ENCODE peak calls at places on chromosomes 5 and 9, in six cellular contexts. One of them, this sample, is unnamed.
A peak's percentile ranks its signal among the peaks of the same experiment; 100 is the strongest.

GRCh38 chr5:142888469-142889085 is 118.4 kb downstream of the ARHGAP26 start:
- DNase-seq in effector memory CD4-positive, alpha-beta T cell: no peak
- DNase-seq in ascending aorta: no peak
- DNase-seq in endodermal cell: peak; percentile 69
- DNase-seq in adrenal gland: peak; percentile 37
- DNase-seq in cardiac muscle cell: peak; percentile 77
- DNase-seq in this sample: no peak

GRCh38 chr9:94783121-94783664 is 56.7 kb downstream of the AOPEP start:
- DNase-seq in effector memory CD4-positive, alpha-beta T cell: no peak
- DNase-seq in ascending aorta: peak; percentile 91
- DNase-seq in endodermal cell: peak; percentile 85
- DNase-seq in adrenal gland: peak; percentile 91
- DNase-seq in cardiac muscle cell: peak; percentile 90
- DNase-seq in this sample: no peak

GRCh38 chr9:102185371-102185770 is 446.9 kb upstream of the GRIN3A start:
- DNase-seq in effector memory CD4-positive, alpha-beta T cell: no peak
- DNase-seq in ascending aorta: no peak
- DNase-seq in endodermal cell: no peak
- DNase-seq in adrenal gland: peak; percentile 26
- DNase-seq in cardiac muscle cell: no peak
- DNase-seq in this sample: no peak

GRCh38 chr5:101326766-101327165 is 423.7 kb upstream of the ST8SIA4 start:
- DNase-seq in effector memory CD4-positive, alpha-beta T cell: no peak
- DNase-seq in ascending aorta: no peak
- DNase-seq in endodermal cell: no peak
- DNase-seq in adrenal gland: no peak
- DNase-seq in cardiac muscle cell: no peak
- DNase-seq in this sample: no peak

GRCh38 chr9:72627147-72627546 is 105.7 kb downstream of the TMC1 start:
- DNase-seq in effector memory CD4-positive, alpha-beta T cell: no peak
- DNase-seq in ascending aorta: no peak
- DNase-seq in endodermal cell: no peak
- DNase-seq in adrenal gland: no peak
- DNase-seq in cardiac muscle cell: no peak
- DNase-seq in this sample: no peak

GRCh38 chr5:159156839-159157238 is 52.5 kb downstream of the RNF145 start:
- DNase-seq in effector memory CD4-positive, alpha-beta T cell: no peak
- DNase-seq in ascending aorta: no peak
- DNase-seq in endodermal cell: peak; percentile 63
- DNase-seq in adrenal gland: no peak
- DNase-seq in cardiac muscle cell: peak; percentile 83
- DNase-seq in this sample: no peak

GRCh38 chr5:56465757-56466127 is 232.6 kb upstream of the ANKRD55 start:
- DNase-seq in effector memory CD4-positive, alpha-beta T cell: no peak
- DNase-seq in ascending aorta: no peak
- DNase-seq in endodermal cell: no peak
- DNase-seq in adrenal gland: no peak
- DNase-seq in cardiac muscle cell: no peak
- DNase-seq in this sample: no peak

GRCh38 chr5:38994329-38994927 is 79.8 kb downstream of the RICTOR start:
- DNase-seq in effector memory CD4-positive, alpha-beta T cell: no peak
- DNase-seq in ascending aorta: no peak
- DNase-seq in endodermal cell: peak; percentile 66
- DNase-seq in adrenal gland: peak; percentile 28
- DNase-seq in cardiac muscle cell: peak; percentile 78
- DNase-seq in this sample: peak; percentile 37

GRCh38 chr5:124289122-124289521 is 457.3 kb downstream of the ZNF608 start:
- DNase-seq in effector memory CD4-positive, alpha-beta T cell: no peak
- DNase-seq in ascending aorta: no peak
- DNase-seq in endodermal cell: no peak
- DNase-seq in adrenal gland: peak; percentile 28
- DNase-seq in cardiac muscle cell: no peak
- DNase-seq in this sample: no peak

GRCh38 chr9:136697146-136697820 is 10.0 kb upstream of the AGPAT2 start:
- DNase-seq in effector memory CD4-positive, alpha-beta T cell: no peak
- DNase-seq in ascending aorta: no peak
- DNase-seq in endodermal cell: no peak
- DNase-seq in adrenal gland: no peak
- DNase-seq in cardiac muscle cell: no peak
- DNase-seq in this sample: no peak

GRCh38 chr5:176389114-176389768 is 690 bp downstream of the HIGD2A start:
- DNase-seq in effector memory CD4-positive, alpha-beta T cell: no peak
- DNase-seq in ascending aorta: no peak
- DNase-seq in endodermal cell: no peak
- DNase-seq in adrenal gland: no peak
- DNase-seq in cardiac muscle cell: no peak
- DNase-seq in this sample: no peak

GRCh38 chr5:88944751-88945507 is 61.9 kb upstream of the MEF2C start:
- DNase-seq in effector memory CD4-positive, alpha-beta T cell: no peak
- DNase-seq in ascending aorta: no peak
- DNase-seq in endodermal cell: no peak
- DNase-seq in adrenal gland: no peak
- DNase-seq in cardiac muscle cell: peak; percentile 8
- DNase-seq in this sample: no peak

GRCh38 chr5:121478636-121479035 is 373.0 kb upstream of the FTMT start:
- DNase-seq in effector memory CD4-positive, alpha-beta T cell: no peak
- DNase-seq in ascending aorta: no peak
- DNase-seq in endodermal cell: no peak
- DNase-seq in adrenal gland: no peak
- DNase-seq in cardiac muscle cell: no peak
- DNase-seq in this sample: no peak

GRCh38 chr9:137813651-137814415 is 63.7 kb upstream of the CACNA1B start:
- DNase-seq in effector memory CD4-positive, alpha-beta T cell: no peak
- DNase-seq in ascending aorta: no peak
- DNase-seq in endodermal cell: no peak
- DNase-seq in adrenal gland: no peak
- DNase-seq in cardiac muscle cell: no peak
- DNase-seq in this sample: no peak

GRCh38 chr5:135566422-135567416 is 12.1 kb downstream of the CXCL14 start:
- DNase-seq in effector memory CD4-positive, alpha-beta T cell: no peak
- DNase-seq in ascending aorta: no peak
- DNase-seq in endodermal cell: no peak
- DNase-seq in adrenal gland: no peak
- DNase-seq in cardiac muscle cell: no peak
- DNase-seq in this sample: no peak

GRCh38 chr5:138243794-138244193 is 30.6 kb downstream of the GFRA3 start:
- DNase-seq in effector memory CD4-positive, alpha-beta T cell: no peak
- DNase-seq in ascending aorta: no peak
- DNase-seq in endodermal cell: no peak
- DNase-seq in adrenal gland: no peak
- DNase-seq in cardiac muscle cell: peak; percentile 36
- DNase-seq in this sample: no peak

GRCh38 chr9:3177362-3177761 is 333.5 kb upstream of the PUM3 start:
- DNase-seq in effector memory CD4-positive, alpha-beta T cell: no peak
- DNase-seq in ascending aorta: no peak
- DNase-seq in endodermal cell: no peak
- DNase-seq in adrenal gland: no peak
- DNase-seq in cardiac muscle cell: no peak
- DNase-seq in this sample: no peak

GRCh38 chr9:89943728-89944127 is 338.9 kb downstream of the GADD45G start:
- DNase-seq in effector memory CD4-positive, alpha-beta T cell: no peak
- DNase-seq in ascending aorta: no peak
- DNase-seq in endodermal cell: no peak
- DNase-seq in adrenal gland: no peak
- DNase-seq in cardiac muscle cell: no peak
- DNase-seq in this sample: no peak

GRCh38 chr9:135474915-135475314 is 4.7 kb upstream of the PPP1R26 start:
- DNase-seq in effector memory CD4-positive, alpha-beta T cell: no peak
- DNase-seq in ascending aorta: no peak
- DNase-seq in endodermal cell: peak; percentile 89
- DNase-seq in adrenal gland: no peak
- DNase-seq in cardiac muscle cell: peak; percentile 21
- DNase-seq in this sample: no peak

DNA sequence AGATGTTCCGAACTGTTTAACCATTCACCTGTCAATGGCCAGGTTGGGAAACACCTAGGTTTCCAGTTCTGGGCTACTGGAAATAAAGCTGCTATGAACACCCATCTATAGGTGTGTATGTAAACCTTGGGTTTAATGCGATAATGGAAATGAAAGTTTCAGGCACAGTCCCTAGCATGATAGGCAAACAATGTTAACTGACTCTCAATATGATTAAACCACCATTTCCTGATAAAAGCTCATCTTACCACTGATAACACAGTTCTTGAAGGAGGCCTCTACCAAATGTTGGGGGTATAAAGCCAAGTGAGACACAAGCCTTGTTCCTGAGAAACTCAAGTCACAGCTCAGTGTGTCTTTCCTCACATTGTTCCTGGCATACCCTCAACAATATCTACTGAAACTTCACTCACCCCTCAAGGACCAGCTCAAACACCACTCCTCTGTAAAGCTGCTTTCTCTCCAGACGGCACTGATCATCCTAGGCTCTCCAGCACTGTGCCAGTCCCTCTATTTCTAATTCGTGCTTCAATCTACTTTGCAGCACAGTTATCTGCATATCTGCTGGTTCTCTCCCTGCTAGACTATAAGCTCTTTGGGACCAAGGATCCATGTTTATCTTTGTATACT is 15.8 kb downstream of the RAB14 start:
- DNase-seq in effector memory CD4-positive, alpha-beta T cell: no peak
- DNase-seq in ascending aorta: no peak
- DNase-seq in endodermal cell: no peak
- DNase-seq in adrenal gland: no peak
- DNase-seq in cardiac muscle cell: no peak
- DNase-seq in this sample: no peak
- H3K4me3 ChIP-seq in effector memory CD4-positive, alpha-beta T cell: no peak overlapping the region
- H3K4me3 ChIP-seq in ascending aorta: no peak overlapping the region
- H3K4me3 ChIP-seq in endodermal cell: no peak overlapping the region
- H3K4me3 ChIP-seq in adrenal gland: no peak overlapping the region
- H3K4me3 ChIP-seq in cardiac muscle cell: no peak overlapping the region
- H3K4me3 ChIP-seq in this sample: no peak overlapping the region

GRCh38 chr5:77850536-77851228 is 74.5 kb upstream of the TBCA start:
- DNase-seq in effector memory CD4-positive, alpha-beta T cell: no peak
- DNase-seq in ascending aorta: no peak
- DNase-seq in endodermal cell: peak; percentile 75
- DNase-seq in adrenal gland: peak; percentile 33
- DNase-seq in cardiac muscle cell: no peak
- DNase-seq in this sample: no peak
- H3K9me3 ChIP-seq in effector memory CD4-positive, alpha-beta T cell: no peaks in the 10 kb centered on the region
- H3K9me3 ChIP-seq in ascending aorta: no peaks in the 10 kb centered on the region
- H3K9me3 ChIP-seq in endodermal cell: no peaks in the 10 kb centered on the region
- H3K9me3 ChIP-seq in adrenal gland: no peaks in the 10 kb centered on the region
- H3K9me3 ChIP-seq in cardiac muscle cell: no peaks in the 10 kb centered on the region
- H3K9me3 ChIP-seq in this sample: no peaks in the 10 kb centered on the region

GRCh38 chr9:93128715-93129224 is 5.3 kb downstream of the NINJ1 start:
- DNase-seq in effector memory CD4-positive, alpha-beta T cell: no peak
- DNase-seq in ascending aorta: no peak
- DNase-seq in endodermal cell: peak; percentile 31
- DNase-seq in adrenal gland: no peak
- DNase-seq in cardiac muscle cell: no peak
- DNase-seq in this sample: no peak

GRCh38 chr9:93126825-93127368 is 7.2 kb downstream of the NINJ1 start:
- DNase-seq in effector memory CD4-positive, alpha-beta T cell: no peak
- DNase-seq in ascending aorta: peak; percentile 83
- DNase-seq in endodermal cell: peak; percentile 59
- DNase-seq in adrenal gland: peak; percentile 76
- DNase-seq in cardiac muscle cell: peak; percentile 25
- DNase-seq in this sample: no peak

GRCh38 chr9:93129286-93129685 is 4.8 kb downstream of the NINJ1 start:
- DNase-seq in effector memory CD4-positive, alpha-beta T cell: no peak
- DNase-seq in ascending aorta: no peak
- DNase-seq in endodermal cell: peak; percentile 44
- DNase-seq in adrenal gland: peak; percentile 74
- DNase-seq in cardiac muscle cell: no peak
- DNase-seq in this sample: no peak

GRCh38 chr9:93127395-93127911 is 6.6 kb downstream of the NINJ1 start:
- DNase-seq in effector memory CD4-positive, alpha-beta T cell: no peak
- DNase-seq in ascending aorta: peak; percentile 66
- DNase-seq in endodermal cell: peak; percentile 45
- DNase-seq in adrenal gland: peak; percentile 27
- DNase-seq in cardiac muscle cell: peak; percentile 13
- DNase-seq in this sample: no peak

DNA sequence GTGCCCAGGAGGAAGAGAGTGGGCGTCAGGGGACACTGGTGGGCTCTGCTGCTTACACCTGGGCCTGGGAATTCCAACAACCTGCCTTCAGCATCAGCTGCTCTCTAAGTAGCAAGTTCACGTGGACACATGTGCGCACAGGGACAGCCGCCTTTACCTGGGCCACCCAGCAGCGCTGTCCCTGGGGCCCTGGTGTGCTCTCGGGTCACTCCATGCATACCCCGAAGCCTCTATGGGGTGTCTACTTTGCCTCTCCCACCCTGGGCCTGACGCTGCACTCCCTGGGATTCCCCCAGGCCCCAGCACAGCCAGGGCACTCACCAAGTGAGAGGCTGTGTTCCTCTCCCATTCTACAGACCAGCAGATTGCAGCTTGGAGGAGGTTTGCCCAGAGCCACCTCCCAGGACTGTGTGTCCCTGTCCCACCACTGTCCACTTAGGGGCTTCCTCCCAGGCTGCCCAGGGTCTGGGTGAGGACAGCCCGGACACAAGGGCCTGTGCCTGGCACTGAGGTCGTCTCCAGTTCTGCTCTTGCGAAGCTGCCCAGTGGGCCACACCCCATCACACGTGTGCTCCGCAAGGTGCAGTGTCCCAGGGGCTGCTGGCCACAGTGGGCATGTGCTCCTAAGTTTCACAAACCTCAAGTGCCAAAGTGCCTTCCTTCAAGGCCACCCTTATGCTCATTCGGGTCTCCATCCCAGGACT is 5.9 kb downstream of the NINJ1 start:
- DNase-seq in effector memory CD4-positive, alpha-beta T cell: no peak
- DNase-seq in ascending aorta: no peak
- DNase-seq in endodermal cell: peak; percentile 37
- DNase-seq in adrenal gland: peak; percentile 16
- DNase-seq in cardiac muscle cell: no peak
- DNase-seq in this sample: no peak
- H3K4me3 ChIP-seq in effector memory CD4-positive, alpha-beta T cell: no peak overlapping the region
- H3K4me3 ChIP-seq in ascending aorta: no peak overlapping the region
- H3K4me3 ChIP-seq in endodermal cell: no peak overlapping the region
- H3K4me3 ChIP-seq in adrenal gland: no peak overlapping the region
- H3K4me3 ChIP-seq in cardiac muscle cell: no peak overlapping the region
- H3K4me3 ChIP-seq in this sample: no peak overlapping the region

GRCh38 chr5:2869471-2869870 is 118.0 kb upstream of the IRX2 start:
- DNase-seq in effector memory CD4-positive, alpha-beta T cell: no peak
- DNase-seq in ascending aorta: no peak
- DNase-seq in endodermal cell: peak; percentile 17
- DNase-seq in adrenal gland: no peak
- DNase-seq in cardiac muscle cell: no peak
- DNase-seq in this sample: no peak

GRCh38 chr5:2865856-2866546 is 114.5 kb upstream of the IRX2 start:
- DNase-seq in effector memory CD4-positive, alpha-beta T cell: no peak
- DNase-seq in ascending aorta: no peak
- DNase-seq in endodermal cell: no peak
- DNase-seq in adrenal gland: no peak
- DNase-seq in cardiac muscle cell: no peak
- DNase-seq in this sample: no peak

GRCh38 chr5:2867373-2867933 is 116.0 kb upstream of the IRX2 start:
- DNase-seq in effector memory CD4-positive, alpha-beta T cell: no peak
- DNase-seq in ascending aorta: no peak
- DNase-seq in endodermal cell: no peak
- DNase-seq in adrenal gland: no peak
- DNase-seq in cardiac muscle cell: no peak
- DNase-seq in this sample: no peak

GRCh38 chr5:2864515-2864914 is 113.0 kb upstream of the IRX2 start:
- DNase-seq in effector memory CD4-positive, alpha-beta T cell: no peak
- DNase-seq in ascending aorta: no peak
- DNase-seq in endodermal cell: no peak
- DNase-seq in adrenal gland: no peak
- DNase-seq in cardiac muscle cell: no peak
- DNase-seq in this sample: no peak

GRCh38 chr5:2866622-2867372 is 115.3 kb upstream of the IRX2 start:
- DNase-seq in effector memory CD4-positive, alpha-beta T cell: no peak
- DNase-seq in ascending aorta: no peak
- DNase-seq in endodermal cell: no peak
- DNase-seq in adrenal gland: no peak
- DNase-seq in cardiac muscle cell: no peak
- DNase-seq in this sample: no peak
- H3K9me3 ChIP-seq in effector memory CD4-positive, alpha-beta T cell: no peaks in the 10 kb centered on the region
- H3K9me3 ChIP-seq in ascending aorta: no peaks in the 10 kb centered on the region
- H3K9me3 ChIP-seq in endodermal cell: no peaks in the 10 kb centered on the region
- H3K9me3 ChIP-seq in adrenal gland: no peaks in the 10 kb centered on the region
- H3K9me3 ChIP-seq in cardiac muscle cell: no peaks in the 10 kb centered on the region
- H3K9me3 ChIP-seq in this sample: no peaks in the 10 kb centered on the region

This sample was measured in naive thymus-derived CD4-positive, alpha-beta T cell.